ENCODE peak calls at places on chromosomes 5 and 9, in eight cellular contexts. One of them, this sample, is unnamed.

GRCh38 chr5:35458824-35459207 is 158.8 kb upstream of the SPEF2 start:
- DNase-seq in CD8-positive, alpha-beta T cell: no peak
- DNase-seq in fibroblast of lung: no peak
- DNase-seq in osteoblast: no peak
- DNase-seq in prostate gland: peak; percentile 20
- DNase-seq in heart right ventricle: no peak
- DNase-seq in GM23338: no peak
- DNase-seq in ovary: no peak
- DNase-seq in this sample: no peak

GRCh38 chr5:120539471-120539870 is 75.4 kb downstream of the PRR16 start:
- DNase-seq in CD8-positive, alpha-beta T cell: no peak
- DNase-seq in fibroblast of lung: peak; percentile 53
- DNase-seq in osteoblast: no peak
- DNase-seq in prostate gland: no peak
- DNase-seq in heart right ventricle: no peak
- DNase-seq in GM23338: no peak
- DNase-seq in ovary: no peak
- DNase-seq in this sample: no peak

GRCh38 chr5:68251804-68252648 is 36.5 kb downstream of the PIK3R1 start:
- DNase-seq in CD8-positive, alpha-beta T cell: no peak
- DNase-seq in fibroblast of lung: peak; percentile 60
- DNase-seq in osteoblast: peak; percentile 47
- DNase-seq in prostate gland: peak; percentile 24
- DNase-seq in heart right ventricle: no peak
- DNase-seq in GM23338: no peak
- DNase-seq in ovary: no peak
- DNase-seq in this sample: peak; percentile 50

GRCh38 chr5:109350537-109351270 is 59.1 kb downstream of the PJA2 start:
- DNase-seq in CD8-positive, alpha-beta T cell: no peak
- DNase-seq in fibroblast of lung: peak; percentile 54
- DNase-seq in osteoblast: no peak
- DNase-seq in prostate gland: no peak
- DNase-seq in heart right ventricle: no peak
- DNase-seq in GM23338: no peak
- DNase-seq in ovary: no peak
- DNase-seq in this sample: no peak

GRCh38 chr9:100581081-100581480 is 3.2 kb downstream of the CAVIN4 start:
- DNase-seq in CD8-positive, alpha-beta T cell: no peak
- DNase-seq in fibroblast of lung: no peak
- DNase-seq in osteoblast: no peak
- DNase-seq in prostate gland: no peak
- DNase-seq in heart right ventricle: no peak
- DNase-seq in GM23338: no peak
- DNase-seq in ovary: no peak
- DNase-seq in this sample: no peak

GRCh38 chr5:134464988-134465855 is 53.5 kb upstream of the CDKN2AIPNL start:
- DNase-seq in CD8-positive, alpha-beta T cell: no peak
- DNase-seq in fibroblast of lung: no peak
- DNase-seq in osteoblast: no peak
- DNase-seq in prostate gland: peak; percentile 12
- DNase-seq in heart right ventricle: peak; percentile 30
- DNase-seq in GM23338: no peak
- DNase-seq in ovary: peak; percentile 49
- DNase-seq in this sample: no peak

GRCh38 chr5:129664336-129664937 is 83.5 kb upstream of the MINAR2 start:
- DNase-seq in CD8-positive, alpha-beta T cell: no peak
- DNase-seq in fibroblast of lung: peak; percentile 29
- DNase-seq in osteoblast: no peak
- DNase-seq in prostate gland: no peak
- DNase-seq in heart right ventricle: no peak
- DNase-seq in GM23338: peak; percentile 65
- DNase-seq in ovary: no peak
- DNase-seq in this sample: no peak

GRCh38 chr5:149114403-149115312 is 26.6 kb upstream of the ABLIM3 start:
- DNase-seq in CD8-positive, alpha-beta T cell: peak; percentile 9
- DNase-seq in fibroblast of lung: peak; percentile 65
- DNase-seq in osteoblast: peak; percentile 72
- DNase-seq in prostate gland: peak; percentile 68
- DNase-seq in heart right ventricle: no peak
- DNase-seq in GM23338: peak; percentile 89
- DNase-seq in ovary: no peak
- DNase-seq in this sample: no peak

DNA sequence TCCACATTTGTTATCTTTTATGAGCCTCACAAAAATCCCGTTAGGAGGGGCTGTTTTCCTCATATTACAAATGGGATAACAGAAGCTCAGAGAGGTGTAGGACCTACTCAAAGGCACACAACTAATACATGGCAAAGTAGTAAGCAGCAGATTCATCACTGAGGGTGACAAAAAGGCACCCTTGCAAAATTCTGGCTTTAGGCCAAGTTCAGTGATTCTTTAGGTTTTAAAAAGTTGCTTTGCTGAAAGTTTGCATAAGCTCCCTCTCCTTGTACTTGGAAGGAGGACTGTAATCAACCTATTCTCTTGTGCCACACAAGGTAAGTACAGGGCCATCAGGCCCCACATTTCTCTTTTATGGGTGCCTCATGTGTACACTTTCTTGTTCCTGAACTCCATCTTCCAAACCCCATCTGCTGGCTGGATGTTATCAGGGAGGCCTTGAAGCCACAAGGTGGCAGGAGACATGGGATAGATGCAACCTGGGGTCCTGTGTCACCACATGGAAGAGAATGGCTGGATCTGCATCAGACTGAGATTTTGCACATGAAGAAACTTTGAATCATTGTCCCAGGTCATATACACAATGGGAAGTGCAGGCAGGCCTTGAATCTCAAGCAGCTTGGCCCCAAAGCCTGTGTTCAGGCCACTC is 311.6 kb downstream of the MSX2 start:
- DNase-seq in CD8-positive, alpha-beta T cell: no peak
- DNase-seq in fibroblast of lung: no peak
- DNase-seq in osteoblast: no peak
- DNase-seq in prostate gland: no peak
- DNase-seq in heart right ventricle: no peak
- DNase-seq in GM23338: no peak
- DNase-seq in ovary: no peak
- DNase-seq in this sample: no peak
- TF ChIP-seq CTCF in CD8-positive, alpha-beta T cell: no peak
- TF ChIP-seq CTCF in fibroblast of lung: no peak
- TF ChIP-seq CTCF in osteoblast: no peak
- TF ChIP-seq CTCF in prostate gland: no peak
- TF ChIP-seq CTCF in heart right ventricle: no peak
- TF ChIP-seq CTCF in GM23338: no peak
- TF ChIP-seq CTCF in ovary: no peak
- TF ChIP-seq CTCF in this sample: no peak

GRCh38 chr5:59648949-59649921 is 244.3 kb downstream of the PDE4D start:
- DNase-seq in CD8-positive, alpha-beta T cell: no peak
- DNase-seq in fibroblast of lung: peak; percentile 89
- DNase-seq in osteoblast: peak; percentile 25
- DNase-seq in prostate gland: no peak
- DNase-seq in heart right ventricle: no peak
- DNase-seq in GM23338: no peak
- DNase-seq in ovary: no peak
- DNase-seq in this sample: no peak
- H3K27ac ChIP-seq in CD8-positive, alpha-beta T cell: no peak overlapping the region
- H3K27ac ChIP-seq in fibroblast of lung: no peak overlapping the region
- H3K27ac ChIP-seq in osteoblast: no peak overlapping the region
- H3K27ac ChIP-seq in prostate gland: no peak overlapping the region
- H3K27ac ChIP-seq in heart right ventricle: no peak overlapping the region
- H3K27ac ChIP-seq in GM23338: no peak overlapping the region
- H3K27ac ChIP-seq in ovary: no peak overlapping the region
- H3K27ac ChIP-seq in this sample: no peak overlapping the region

GRCh38 chr9:91836515-91836914 is 113.5 kb downstream of the ROR2 start:
- DNase-seq in CD8-positive, alpha-beta T cell: no peak
- DNase-seq in fibroblast of lung: no peak
- DNase-seq in osteoblast: no peak
- DNase-seq in prostate gland: peak; percentile 70
- DNase-seq in heart right ventricle: peak; percentile 39
- DNase-seq in GM23338: no peak
- DNase-seq in ovary: no peak
- DNase-seq in this sample: no peak

GRCh38 chr9:91835632-91836031 is 114.4 kb downstream of the ROR2 start:
- DNase-seq in CD8-positive, alpha-beta T cell: no peak
- DNase-seq in fibroblast of lung: no peak
- DNase-seq in osteoblast: no peak
- DNase-seq in prostate gland: no peak
- DNase-seq in heart right ventricle: no peak
- DNase-seq in GM23338: no peak
- DNase-seq in ovary: no peak
- DNase-seq in this sample: no peak

GRCh38 chr9:91839926-91840464 is 110.0 kb downstream of the ROR2 start:
- DNase-seq in CD8-positive, alpha-beta T cell: no peak
- DNase-seq in fibroblast of lung: no peak
- DNase-seq in osteoblast: no peak
- DNase-seq in prostate gland: no peak
- DNase-seq in heart right ventricle: no peak
- DNase-seq in GM23338: no peak
- DNase-seq in ovary: no peak
- DNase-seq in this sample: no peak

GRCh38 chr9:91840469-91840868 is 109.6 kb downstream of the ROR2 start:
- DNase-seq in CD8-positive, alpha-beta T cell: no peak
- DNase-seq in fibroblast of lung: no peak
- DNase-seq in osteoblast: no peak
- DNase-seq in prostate gland: no peak
- DNase-seq in heart right ventricle: no peak
- DNase-seq in GM23338: no peak
- DNase-seq in ovary: no peak
- DNase-seq in this sample: no peak

GRCh38 chr9:91837982-91838731 is 111.9 kb downstream of the ROR2 start:
- DNase-seq in CD8-positive, alpha-beta T cell: no peak
- DNase-seq in fibroblast of lung: peak; percentile 31
- DNase-seq in osteoblast: peak; percentile 85
- DNase-seq in prostate gland: peak; percentile 90
- DNase-seq in heart right ventricle: peak; percentile 67
- DNase-seq in GM23338: no peak
- DNase-seq in ovary: peak; percentile 80
- DNase-seq in this sample: peak; percentile 69
- H3K4me3 ChIP-seq in CD8-positive, alpha-beta T cell: no peak overlapping the region
- H3K4me3 ChIP-seq in fibroblast of lung: peak overlapping the region; percentile 42
- H3K4me3 ChIP-seq in osteoblast: no peak overlapping the region
- H3K4me3 ChIP-seq in prostate gland: peak overlapping the region; percentile 36
- H3K4me3 ChIP-seq in heart right ventricle: peak overlapping the region; percentile 22
- H3K4me3 ChIP-seq in GM23338: no peak overlapping the region
- H3K4me3 ChIP-seq in ovary: peak overlapping the region; percentile 31
- H3K4me3 ChIP-seq in this sample: peak overlapping the region; percentile 25

GRCh38 chr5:103804714-103805113 is 242.1 kb upstream of the NUDT12 start:
- DNase-seq in CD8-positive, alpha-beta T cell: no peak
- DNase-seq in fibroblast of lung: peak; percentile 83
- DNase-seq in osteoblast: no peak
- DNase-seq in prostate gland: no peak
- DNase-seq in heart right ventricle: no peak
- DNase-seq in GM23338: no peak
- DNase-seq in ovary: no peak
- DNase-seq in this sample: no peak

GRCh38 chr5:103800728-103801127 is 238.1 kb upstream of the NUDT12 start:
- DNase-seq in CD8-positive, alpha-beta T cell: no peak
- DNase-seq in fibroblast of lung: peak; percentile 67
- DNase-seq in osteoblast: no peak
- DNase-seq in prostate gland: no peak
- DNase-seq in heart right ventricle: no peak
- DNase-seq in GM23338: no peak
- DNase-seq in ovary: no peak
- DNase-seq in this sample: no peak

DNA sequence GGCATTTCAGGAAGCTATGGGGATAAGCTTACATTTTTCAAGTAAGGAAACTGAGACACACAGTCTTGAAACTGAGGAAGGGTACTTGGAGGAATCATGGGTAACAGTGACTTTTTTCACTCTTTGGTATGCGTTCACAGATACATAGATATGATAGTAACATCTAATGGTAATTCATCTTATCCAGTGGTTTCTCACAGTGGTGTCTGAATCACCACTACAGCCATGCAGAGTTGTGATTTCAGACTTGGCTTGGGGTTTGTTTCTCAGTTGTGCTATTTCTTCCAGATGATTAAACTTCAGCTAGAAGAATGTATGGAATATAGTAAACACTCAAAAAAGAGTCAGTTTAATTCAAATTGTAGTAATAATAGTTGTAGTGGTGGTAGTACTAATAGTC is 239.1 kb upstream of the NUDT12 start:
- DNase-seq in CD8-positive, alpha-beta T cell: no peak
- DNase-seq in fibroblast of lung: peak; percentile 84
- DNase-seq in osteoblast: peak; percentile 78
- DNase-seq in prostate gland: no peak
- DNase-seq in heart right ventricle: no peak
- DNase-seq in GM23338: no peak
- DNase-seq in ovary: no peak
- DNase-seq in this sample: no peak
- TF ChIP-seq CTCF in CD8-positive, alpha-beta T cell: no peak
- TF ChIP-seq CTCF in fibroblast of lung: no peak
- TF ChIP-seq CTCF in osteoblast: no peak
- TF ChIP-seq CTCF in prostate gland: no peak
- TF ChIP-seq CTCF in heart right ventricle: no peak
- TF ChIP-seq CTCF in GM23338: no peak
- TF ChIP-seq CTCF in ovary: no peak
- TF ChIP-seq CTCF in this sample: no peak

GRCh38 chr5:172645271-172645670 is 4.2 kb downstream of the NEURL1B start:
- DNase-seq in CD8-positive, alpha-beta T cell: no peak
- DNase-seq in fibroblast of lung: no peak
- DNase-seq in osteoblast: peak; percentile 41
- DNase-seq in prostate gland: no peak
- DNase-seq in heart right ventricle: no peak
- DNase-seq in GM23338: no peak
- DNase-seq in ovary: no peak
- DNase-seq in this sample: no peak
- H3K27ac ChIP-seq in CD8-positive, alpha-beta T cell: no peak overlapping the region
- H3K27ac ChIP-seq in fibroblast of lung: no peak overlapping the region
- H3K27ac ChIP-seq in osteoblast: no peak overlapping the region
- H3K27ac ChIP-seq in prostate gland: peak overlapping the region; percentile 52
- H3K27ac ChIP-seq in heart right ventricle: peak overlapping the region; percentile 99
- H3K27ac ChIP-seq in GM23338: no peak overlapping the region
- H3K27ac ChIP-seq in ovary: peak overlapping the region; percentile 23
- H3K27ac ChIP-seq in this sample: peak overlapping the region; percentile 41

GRCh38 chr5:43006411-43007202 is 33.5 kb downstream of the ANXA2R start:
- DNase-seq in CD8-positive, alpha-beta T cell: no peak
- DNase-seq in fibroblast of lung: peak; percentile 68
- DNase-seq in osteoblast: no peak
- DNase-seq in prostate gland: no peak
- DNase-seq in heart right ventricle: no peak
- DNase-seq in GM23338: no peak
- DNase-seq in ovary: no peak
- DNase-seq in this sample: no peak
- H3K4me3 ChIP-seq in CD8-positive, alpha-beta T cell: peak overlapping the region; percentile 70
- H3K4me3 ChIP-seq in fibroblast of lung: no peak overlapping the region
- H3K4me3 ChIP-seq in osteoblast: peak overlapping the region; percentile 68
- H3K4me3 ChIP-seq in prostate gland: no peak overlapping the region
- H3K4me3 ChIP-seq in heart right ventricle: peak overlapping the region; percentile 37
- H3K4me3 ChIP-seq in GM23338: peak overlapping the region; percentile 62
- H3K4me3 ChIP-seq in ovary: peak overlapping the region; percentile 41
- H3K4me3 ChIP-seq in this sample: peak overlapping the region; percentile 74

This sample was measured in psoas muscle.